ENCODE peak calls at places on chromosomes 16 and 17, in nine cellular contexts. G, A, Y, W, S, K, Z, E and X are unnamed samples.

GRCh38 chr17:17134952-17135340 is 71.2 kb downstream of the PLD6 start:
- DNase-seq in G (no peak), S (no peak), Y (no peak), K (no peak), Z (no peak), W (no peak), A (no peak), E (no peak), X (no peak)

GRCh38 chr17:40431231-40431602 is 12.0 kb upstream of the IGFBP4 start:
- DNase-seq in K (no peak), S (no peak), E (no peak), Y (no peak), W (no peak), A (no peak), Z (no peak), G (no peak), X (no peak)

GRCh38 chr17:45722161-45722560 is 62.0 kb upstream of the CRHR1 start:
- DNase-seq in Y (no peak), K (peak; percentile 24), A (no peak), W (peak; percentile 69), S (no peak), E (no peak), G (no peak), Z (no peak), X (no peak)

GRCh38 chr17:32971171-32971570 is 20.5 kb upstream of the SPACA3 start:
- DNase-seq in W (no peak), A (peak; percentile 42), S (no peak), Z (no peak), E (no peak), G (no peak), K (no peak), Y (no peak), X (peak; percentile 62)

GRCh38 chr16:75909746-75910145 is 183.5 kb upstream of the CPHXL start:
- DNase-seq in A (no peak), Y (no peak), W (no peak), E (no peak), K (no peak), S (no peak), G (no peak), Z (no peak), X (no peak)

GRCh38 chr17:320809-321385 is 31.7 kb downstream of the RPH3AL start:
- DNase-seq in G (no peak), Z (no peak), Y (no peak), A (no peak), E (no peak), S (no peak), K (peak; percentile 74), W (peak; percentile 31), X (no peak)

GRCh38 chr16:85970016-85970711 is 71.2 kb downstream of the IRF8 start:
- DNase-seq in Y (no peak), E (no peak), Z (no peak), K (no peak), G (no peak), S (no peak), W (no peak), A (no peak), X (no peak)

GRCh38 chr17:51154176-51154575 is 817 bp downstream of the NME1 start:
- DNase-seq in K (no peak), G (no peak), A (no peak), S (no peak), E (no peak), Z (no peak), Y (no peak), W (no peak), X (peak; percentile 45)

GRCh38 chr16:4327386-4327781 is 11.5 kb downstream of the GLIS2 start:
- DNase-seq in W (no peak), G (no peak), K (no peak), Z (no peak), E (no peak), Y (no peak), A (no peak), S (no peak), X (no peak)

GRCh38 chr16:76947694-76948093 is 243.3 kb upstream of the MON1B start:
- DNase-seq in A (no peak), E (no peak), K (no peak), Y (no peak), Z (no peak), W (no peak), G (no peak), S (no peak), X (no peak)

GRCh38 chr16:84329016-84329415 is 34.3 kb downstream of the WFDC1 start:
- DNase-seq in W (no peak), K (no peak), S (no peak), Y (no peak), Z (no peak), A (no peak), E (no peak), G (no peak), X (no peak)

GRCh38 chr16:84331998-84332780 is 36.1 kb upstream of the ATP2C2 start:
- DNase-seq in Y (no peak), Z (no peak), S (no peak), W (no peak), G (no peak), A (no peak), E (no peak), K (no peak), X (no peak)

GRCh38 chr16:84330685-84331050 is 36.0 kb downstream of the WFDC1 start:
- DNase-seq in G (no peak), E (no peak), Y (no peak), K (no peak), S (no peak), A (no peak), Z (no peak), W (no peak), X (no peak)

GRCh38 chr16:84327926-84328505 is 33.3 kb downstream of the WFDC1 start:
- DNase-seq in G (no peak), E (no peak), K (no peak), Y (no peak), S (no peak), W (no peak), A (no peak), Z (no peak), X (no peak)

DNA sequence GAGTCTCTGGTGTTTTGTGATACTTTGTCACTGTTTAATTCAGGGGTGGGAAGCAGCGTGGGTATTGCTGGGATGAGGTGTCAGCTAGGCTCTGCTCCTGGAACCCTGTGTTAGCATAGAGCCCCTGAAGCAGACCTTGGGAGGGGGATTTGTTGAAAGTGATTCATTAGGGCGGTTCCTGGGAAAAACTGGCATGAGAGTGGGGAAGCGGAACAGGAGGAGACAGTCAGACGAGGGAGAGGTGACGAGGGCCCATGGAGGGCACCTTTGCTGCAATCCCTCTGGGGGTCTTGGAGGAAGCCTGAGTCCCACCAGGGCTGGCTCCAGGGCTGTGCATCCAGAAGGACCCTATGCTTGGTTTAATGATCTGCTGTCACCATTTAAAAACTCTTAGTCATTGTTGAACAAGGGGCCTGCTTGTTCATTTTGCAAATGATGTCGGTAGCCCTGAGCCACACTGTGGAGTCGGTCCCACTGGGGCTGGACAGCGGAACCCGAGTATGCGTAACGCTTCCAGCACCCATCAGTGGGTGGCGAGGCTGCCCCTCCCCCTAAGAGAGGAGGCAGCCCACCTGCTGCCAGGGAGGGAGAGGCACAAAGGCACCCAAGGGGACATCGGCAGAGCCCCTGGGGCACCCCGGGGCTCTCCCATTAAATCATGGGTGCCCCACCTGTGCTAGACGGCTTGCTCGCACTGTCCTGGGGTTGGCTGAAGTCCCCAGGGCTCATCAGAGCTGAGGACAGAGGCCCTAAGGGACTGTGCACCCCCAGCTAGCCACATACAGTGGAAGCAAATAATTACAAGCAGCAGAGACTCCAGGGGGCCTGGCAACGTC is 35.4 kb downstream of the WFDC1 start:
- DNase-seq in K (no peak), E (no peak), Z (no peak), S (no peak), G (no peak), Y (no peak), W (no peak), A (no peak), X (no peak)
- TF ChIP-seq POLR2A in K (no peak), E (no peak), Z (no peak), S (no peak), G (no peak), Y (no peak), W (no peak), A (no peak), X (no peak)

DNA sequence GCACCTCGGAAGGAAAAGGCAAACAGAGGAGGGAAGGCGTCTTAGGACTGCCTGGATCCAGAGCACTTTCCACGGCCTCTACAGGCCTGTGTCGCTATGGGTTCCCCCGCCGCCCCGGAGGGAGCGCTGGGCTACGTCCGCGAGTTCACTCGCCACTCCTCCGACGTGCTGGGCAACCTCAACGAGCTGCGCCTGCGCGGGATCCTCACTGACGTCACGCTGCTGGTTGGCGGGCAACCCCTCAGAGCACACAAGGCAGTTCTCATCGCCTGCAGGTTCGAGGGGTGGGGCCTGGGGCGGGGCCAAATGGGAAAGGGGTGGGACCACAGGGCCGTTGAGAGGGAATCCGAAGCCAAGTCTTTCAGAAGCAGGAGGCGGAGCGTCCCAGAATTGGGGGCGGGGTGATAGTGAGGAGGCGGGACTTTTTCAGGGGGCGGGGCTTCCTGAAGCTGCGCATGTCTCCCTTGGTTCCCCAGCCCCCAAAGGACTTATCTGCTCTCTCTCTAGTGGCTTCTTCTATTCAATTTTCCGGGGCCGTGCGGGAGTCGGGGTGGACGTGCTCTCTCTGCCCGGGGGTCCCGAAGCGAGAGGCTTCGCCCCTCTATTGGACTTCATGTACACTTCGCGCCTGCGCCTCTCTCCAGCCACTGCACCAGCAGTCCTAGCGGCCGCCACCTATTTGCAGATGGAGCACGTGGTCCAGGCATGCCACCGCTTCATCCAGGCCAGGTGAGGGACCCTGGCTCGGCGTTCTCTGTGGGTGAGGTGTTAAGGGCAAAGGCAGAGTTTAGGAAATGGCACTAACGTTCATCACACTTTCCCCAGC is 939 bp downstream of the BCL6B start:
- DNase-seq in G (peak; percentile 92), K (peak; percentile 97), Z (peak; percentile 95), Y (peak; percentile 93), E (peak; percentile 98), W (peak; percentile 97), S (no peak), A (peak; percentile 93), X (peak; percentile 97)
- TF ChIP-seq POLR2A in G (peak; percentile 74), K (peak; percentile 71), Z (no peak), Y (peak; percentile 63), E (no peak), W (peak; percentile 40), S (no peak), A (no peak), X (no peak)

DNA sequence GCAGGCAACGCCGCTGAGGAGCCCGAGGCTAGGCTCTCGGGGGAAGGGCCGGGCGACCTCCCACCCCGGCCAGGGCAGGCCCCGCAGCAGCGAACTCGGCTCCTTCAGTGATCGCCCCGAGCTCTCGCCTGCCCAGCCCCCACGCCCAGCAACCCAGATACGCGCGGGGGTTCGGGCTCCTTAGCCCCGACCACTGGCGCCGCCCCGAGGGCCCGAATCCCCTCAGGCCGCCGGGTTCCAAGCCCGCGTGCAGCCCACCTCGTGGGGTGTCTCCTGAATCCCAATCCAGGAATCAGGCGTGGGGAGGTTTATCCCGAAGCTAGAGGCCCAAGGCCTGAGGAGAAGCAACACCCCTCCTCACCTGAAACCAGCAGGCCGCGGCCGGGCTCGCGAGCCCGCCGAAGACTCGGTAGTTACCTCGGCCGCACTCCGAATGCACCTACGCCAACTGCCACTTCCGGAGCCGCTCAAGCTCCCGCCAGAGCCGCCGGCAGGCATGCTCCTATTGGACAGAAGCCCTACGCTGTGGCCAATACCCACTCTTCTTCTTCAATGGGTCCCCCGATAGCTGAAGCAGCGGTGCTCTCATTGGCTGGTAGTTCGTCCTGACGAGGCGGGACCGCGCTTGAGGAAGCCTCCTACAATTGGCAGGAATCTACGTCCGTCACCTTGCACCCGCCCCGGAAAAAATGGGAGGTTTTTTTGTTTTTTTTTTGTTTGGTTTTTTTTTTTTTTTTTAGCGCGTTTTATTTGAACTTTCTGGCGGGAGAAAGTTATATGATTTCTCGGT is at the start of gene RFWD3:
- DNase-seq in K (peak; percentile 97), Y (peak; percentile 98), E (peak; percentile 99), Z (peak; percentile 97), A (peak; percentile 98), W (peak; percentile 99), G (peak; percentile 97), S (peak; percentile 97), X (peak; percentile 99)
- TF ChIP-seq POLR2A in K (no peak), Y (no peak), E (no peak), Z (peak; percentile 95), A (no peak), W (peak; percentile 85), G (no peak), S (peak; percentile 90), X (peak; percentile 96)

GRCh38 chr17:7404737-7405412 is 978 bp upstream of the TMEM256 start:
- DNase-seq in S (peak; percentile 78), Z (peak; percentile 54), K (peak; percentile 92), W (no peak), A (peak; percentile 60), G (peak; percentile 72), Y (peak; percentile 71), E (peak; percentile 93), X (no peak)
- TF ChIP-seq POLR2A in S (peak; percentile 39), Z (no peak), K (no peak), W (peak; percentile 44), A (no peak), G (peak; percentile 42), Y (peak; percentile 54), E (peak; percentile 18), X (no peak)